ENCODE peak calls at places on chromosome 10, in five cellular contexts. C, J, Z, I and M are unnamed samples.

GRCh38 chr10:4086041-4086886 is 301.3 kb upstream of the KLF6 start:
- DNase-seq in C (no peak), J (no peak), Z (no peak), I (no peak), M (no peak)

GRCh38 chr10:62103857-62104256 is 164.8 kb downstream of the RTKN2 start:
- DNase-seq in C (no peak), J (no peak), Z (no peak), I (no peak), M (no peak)

GRCh38 chr10:16384064-16384463 is 52.7 kb upstream of the PTER start:
- DNase-seq in C (no peak), J (no peak), Z (no peak), I (peak), M (peak)

GRCh38 chr10:17655567-17656146 is 11.7 kb downstream of the STAM start:
- DNase-seq in C (no peak), J (no peak), Z (no peak), I (no peak), M (no peak)

GRCh38 chr10:43200538-43201390 is 62.5 kb downstream of the CSGALNACT2 start:
- DNase-seq in C (no peak), J (no peak), Z (peak), I (no peak), M (no peak)

GRCh38 chr10:111524134-111524533 is 447.3 kb downstream of the ADRA2A start:
- DNase-seq in C (no peak), J (no peak), Z (no peak), I (no peak), M (no peak)

GRCh38 chr10:29372920-29373319 is 84.0 kb downstream of the LYZL1 start:
- DNase-seq in C (no peak), J (no peak), Z (no peak), I (no peak), M (no peak)

GRCh38 chr10:75400163-75400768 is 1.3 kb downstream of the ZNF503 start:
- DNase-seq in C (no peak), J (no peak), Z (no peak), I (peak), M (no peak)